ENCODE peak calls at places on chromosomes 2 and 18, in six cellular contexts. One of them, this sample, is unnamed. For H3K4me1, the result is how much of the 10 kb centered on the place peaks cover.

GRCh38 chr2:19864369-19864768 is 37.4 kb downstream of the TTC32 start:
- DNase-seq in Panc1: no peak
- DNase-seq in neuronal stem cell: no peak
- DNase-seq in PC-9: no peak
- DNase-seq in heart left ventricle: no peak
- DNase-seq in body of pancreas: no peak
- DNase-seq in this sample: no peak

GRCh38 chr18:61735564-61736102 is 157.2 kb downstream of the RNF152 start:
- DNase-seq in Panc1: no peak
- DNase-seq in neuronal stem cell: no peak
- DNase-seq in PC-9: no peak
- DNase-seq in heart left ventricle: no peak
- DNase-seq in body of pancreas: peak
- DNase-seq in this sample: no peak

GRCh38 chr2:180006236-180006635 is 861 bp downstream of the CWC22 start:
- DNase-seq in Panc1: no peak
- DNase-seq in neuronal stem cell: no peak
- DNase-seq in PC-9: no peak
- DNase-seq in heart left ventricle: no peak
- DNase-seq in body of pancreas: no peak
- DNase-seq in this sample: no peak

GRCh38 chr2:45945182-45945779 is 293.8 kb downstream of the PRKCE start:
- DNase-seq in Panc1: no peak
- DNase-seq in neuronal stem cell: no peak
- DNase-seq in PC-9: no peak
- DNase-seq in heart left ventricle: no peak
- DNase-seq in body of pancreas: no peak
- DNase-seq in this sample: no peak

GRCh38 chr2:182866095-182866460 is 359 bp downstream of the FRZB start:
- DNase-seq in Panc1: no peak
- DNase-seq in neuronal stem cell: no peak
- DNase-seq in PC-9: no peak
- DNase-seq in heart left ventricle: no peak
- DNase-seq in body of pancreas: no peak
- DNase-seq in this sample: no peak

GRCh38 chr2:61504949-61505348 is 33.2 kb downstream of the XPO1 start:
- DNase-seq in Panc1: no peak
- DNase-seq in neuronal stem cell: no peak
- DNase-seq in PC-9: no peak
- DNase-seq in heart left ventricle: no peak
- DNase-seq in body of pancreas: no peak
- DNase-seq in this sample: no peak

GRCh38 chr2:234289789-234290188 is 207.1 kb downstream of the ARL4C start:
- DNase-seq in Panc1: no peak
- DNase-seq in neuronal stem cell: no peak
- DNase-seq in PC-9: no peak
- DNase-seq in heart left ventricle: no peak
- DNase-seq in body of pancreas: no peak
- DNase-seq in this sample: no peak

GRCh38 chr2:72146357-72147302 is 1.0 kb downstream of the CYP26B1 start:
- DNase-seq in Panc1: no peak
- DNase-seq in neuronal stem cell: no peak
- DNase-seq in PC-9: no peak
- DNase-seq in heart left ventricle: peak
- DNase-seq in body of pancreas: peak
- DNase-seq in this sample: peak

GRCh38 chr2:171598713-171599319 is 76.5 kb downstream of the CYBRD1 start:
- DNase-seq in Panc1: peak
- DNase-seq in neuronal stem cell: peak
- DNase-seq in PC-9: peak
- DNase-seq in heart left ventricle: peak
- DNase-seq in body of pancreas: peak
- DNase-seq in this sample: no peak

GRCh38 chr2:60350791-60351190 is 202.7 kb downstream of the BCL11A start:
- DNase-seq in Panc1: no peak
- DNase-seq in neuronal stem cell: no peak
- DNase-seq in PC-9: no peak
- DNase-seq in heart left ventricle: no peak
- DNase-seq in body of pancreas: no peak
- DNase-seq in this sample: no peak

GRCh38 chr2:101658387-101658786 is 39.1 kb upstream of the MAP4K4 start:
- DNase-seq in Panc1: no peak
- DNase-seq in neuronal stem cell: no peak
- DNase-seq in PC-9: no peak
- DNase-seq in heart left ventricle: no peak
- DNase-seq in body of pancreas: no peak
- DNase-seq in this sample: no peak

GRCh38 chr2:191165190-191165643 is 14.4 kb upstream of the STAT4 start:
- DNase-seq in Panc1: peak
- DNase-seq in neuronal stem cell: peak
- DNase-seq in PC-9: peak
- DNase-seq in heart left ventricle: no peak
- DNase-seq in body of pancreas: peak
- DNase-seq in this sample: no peak

GRCh38 chr2:239261796-239262475 is 138.9 kb downstream of the HDAC4 start:
- DNase-seq in Panc1: no peak
- DNase-seq in neuronal stem cell: no peak
- DNase-seq in PC-9: no peak
- DNase-seq in heart left ventricle: no peak
- DNase-seq in body of pancreas: no peak
- DNase-seq in this sample: no peak

GRCh38 chr18:49521251-49521650 is 34.2 kb upstream of the C18orf32 start:
- DNase-seq in Panc1: no peak
- DNase-seq in neuronal stem cell: no peak
- DNase-seq in PC-9: no peak
- DNase-seq in heart left ventricle: no peak
- DNase-seq in body of pancreas: no peak
- DNase-seq in this sample: no peak

GRCh38 chr2:40230717-40231300 is 221.1 kb downstream of the SLC8A1 start:
- DNase-seq in Panc1: no peak
- DNase-seq in neuronal stem cell: no peak
- DNase-seq in PC-9: no peak
- DNase-seq in heart left ventricle: no peak
- DNase-seq in body of pancreas: no peak
- DNase-seq in this sample: no peak

GRCh38 chr2:152505495-152505906 is 170.5 kb downstream of the FMNL2 start:
- DNase-seq in Panc1: peak
- DNase-seq in neuronal stem cell: no peak
- DNase-seq in PC-9: peak
- DNase-seq in heart left ventricle: peak
- DNase-seq in body of pancreas: peak
- DNase-seq in this sample: no peak

GRCh38 chr2:19355931-19356544 is 2.4 kb downstream of the OSR1 start:
- DNase-seq in Panc1: no peak
- DNase-seq in neuronal stem cell: no peak
- DNase-seq in PC-9: no peak
- DNase-seq in heart left ventricle: no peak
- DNase-seq in body of pancreas: no peak
- DNase-seq in this sample: no peak

GRCh38 chr18:24704921-24705620 is 244.6 kb downstream of the HRH4 start:
- DNase-seq in Panc1: no peak
- DNase-seq in neuronal stem cell: no peak
- DNase-seq in PC-9: no peak
- DNase-seq in heart left ventricle: no peak
- DNase-seq in body of pancreas: no peak
- DNase-seq in this sample: no peak

GRCh38 chr2:97660775-97661417 is 2.9 kb downstream of the ACTR1B start:
- DNase-seq in Panc1: no peak
- DNase-seq in neuronal stem cell: no peak
- DNase-seq in PC-9: no peak
- DNase-seq in heart left ventricle: no peak
- DNase-seq in body of pancreas: no peak
- DNase-seq in this sample: no peak

GRCh38 chr2:3747032-3747654 is 43.8 kb downstream of the DCDC2C start:
- DNase-seq in Panc1: no peak
- DNase-seq in neuronal stem cell: no peak
- DNase-seq in PC-9: no peak
- DNase-seq in heart left ventricle: no peak
- DNase-seq in body of pancreas: no peak
- DNase-seq in this sample: no peak

GRCh38 chr2:48107326-48107925 is 201.1 kb upstream of the FBXO11 start:
- DNase-seq in Panc1: peak
- DNase-seq in neuronal stem cell: no peak
- DNase-seq in PC-9: peak
- DNase-seq in heart left ventricle: no peak
- DNase-seq in body of pancreas: no peak
- DNase-seq in this sample: no peak

GRCh38 chr2:27966466-27966865 is 75.9 kb downstream of the BABAM2 start:
- DNase-seq in Panc1: no peak
- DNase-seq in neuronal stem cell: no peak
- DNase-seq in PC-9: no peak
- DNase-seq in heart left ventricle: peak
- DNase-seq in body of pancreas: peak
- DNase-seq in this sample: no peak

GRCh38 chr2:60247471-60247870 is 306.0 kb downstream of the BCL11A start:
- DNase-seq in Panc1: no peak
- DNase-seq in neuronal stem cell: peak
- DNase-seq in PC-9: no peak
- DNase-seq in heart left ventricle: no peak
- DNase-seq in body of pancreas: no peak
- DNase-seq in this sample: no peak

GRCh38 chr18:23943104-23943503 is 71.5 kb upstream of the TTC39C start:
- DNase-seq in Panc1: no peak
- DNase-seq in neuronal stem cell: no peak
- DNase-seq in PC-9: no peak
- DNase-seq in heart left ventricle: no peak
- DNase-seq in body of pancreas: no peak
- DNase-seq in this sample: no peak

GRCh38 chr2:98324181-98324580 is 22.1 kb upstream of the CNGA3 start:
- DNase-seq in Panc1: no peak
- DNase-seq in neuronal stem cell: no peak
- DNase-seq in PC-9: no peak
- DNase-seq in heart left ventricle: no peak
- DNase-seq in body of pancreas: no peak
- DNase-seq in this sample: no peak

GRCh38 chr2:230441188-230441897 is 25.3 kb downstream of the SP100 start:
- DNase-seq in Panc1: no peak
- DNase-seq in neuronal stem cell: no peak
- DNase-seq in PC-9: no peak
- DNase-seq in heart left ventricle: no peak
- DNase-seq in body of pancreas: peak
- DNase-seq in this sample: no peak

GRCh38 chr2:130901061-130901460 is 64.3 kb downstream of the ARHGEF4 start:
- DNase-seq in Panc1: no peak
- DNase-seq in neuronal stem cell: no peak
- DNase-seq in PC-9: no peak
- DNase-seq in heart left ventricle: no peak
- DNase-seq in body of pancreas: no peak
- DNase-seq in this sample: no peak

GRCh38 chr2:109438773-109439191 is 175.0 kb downstream of the SEPTIN10 start:
- DNase-seq in Panc1: no peak
- DNase-seq in neuronal stem cell: no peak
- DNase-seq in PC-9: peak
- DNase-seq in heart left ventricle: peak
- DNase-seq in body of pancreas: peak
- DNase-seq in this sample: peak

DNA sequence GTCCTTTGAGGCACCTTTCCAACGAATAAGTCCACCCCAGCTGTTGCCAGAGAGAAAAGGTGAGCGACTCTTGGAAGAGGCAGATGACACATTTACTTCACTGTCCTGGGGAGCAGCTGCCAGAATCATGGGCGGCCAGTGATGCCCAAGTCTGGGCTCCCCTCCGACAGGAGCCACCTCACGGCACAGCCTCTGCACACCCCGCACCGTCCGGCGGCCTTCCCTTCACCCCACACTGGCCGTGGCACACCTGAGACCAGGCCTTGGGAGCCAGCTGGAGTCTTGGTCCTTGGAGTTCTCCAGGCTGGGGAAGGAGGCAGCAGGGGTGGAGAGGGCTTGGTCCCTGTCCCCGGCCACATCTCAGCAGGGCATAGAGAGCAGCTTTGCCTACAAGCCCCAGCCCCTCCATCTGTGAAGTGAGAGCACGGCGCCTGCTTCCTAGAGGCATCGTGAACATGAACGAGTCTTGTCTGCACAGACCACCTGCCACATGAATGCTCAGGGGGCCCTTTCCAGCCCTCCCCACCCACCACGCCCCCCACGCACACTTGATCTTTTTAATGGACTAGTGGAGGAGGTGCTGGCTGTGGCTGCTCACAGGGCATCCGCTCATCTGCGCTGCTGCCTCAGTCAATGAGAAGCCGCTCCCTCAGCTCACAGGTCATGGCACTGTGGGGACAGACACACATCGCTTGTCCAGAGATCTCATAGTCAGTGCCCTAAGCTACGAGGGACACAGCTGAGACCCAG is 400.2 kb upstream of the MYT1L start:
- DNase-seq in Panc1: no peak
- DNase-seq in neuronal stem cell: no peak
- DNase-seq in PC-9: no peak
- DNase-seq in heart left ventricle: no peak
- DNase-seq in body of pancreas: no peak
- DNase-seq in this sample: no peak
- H3K4me1 ChIP-seq in Panc1: under half
- H3K4me1 ChIP-seq in neuronal stem cell: under half
- H3K4me1 ChIP-seq in PC-9: under half
- H3K4me1 ChIP-seq in heart left ventricle: under half
- H3K4me1 ChIP-seq in body of pancreas: under half
- H3K4me1 ChIP-seq in this sample: under half

GRCh38 chr18:60277855-60278480 is 94.6 kb downstream of the MC4R start:
- DNase-seq in Panc1: no peak
- DNase-seq in neuronal stem cell: no peak
- DNase-seq in PC-9: no peak
- DNase-seq in heart left ventricle: no peak
- DNase-seq in body of pancreas: no peak
- DNase-seq in this sample: no peak
- H3K4me1 ChIP-seq in Panc1: under half
- H3K4me1 ChIP-seq in neuronal stem cell: under half
- H3K4me1 ChIP-seq in PC-9: under half
- H3K4me1 ChIP-seq in heart left ventricle: under half
- H3K4me1 ChIP-seq in body of pancreas: under half
- H3K4me1 ChIP-seq in this sample: under half

GRCh38 chr2:104344985-104345384 is 508.9 kb upstream of the POU3F3 start:
- DNase-seq in Panc1: no peak
- DNase-seq in neuronal stem cell: no peak
- DNase-seq in PC-9: no peak
- DNase-seq in heart left ventricle: no peak
- DNase-seq in body of pancreas: no peak
- DNase-seq in this sample: no peak
- H3K4me1 ChIP-seq in Panc1: under half
- H3K4me1 ChIP-seq in neuronal stem cell: under half
- H3K4me1 ChIP-seq in PC-9: under half
- H3K4me1 ChIP-seq in heart left ventricle: under half
- H3K4me1 ChIP-seq in body of pancreas: under half
- H3K4me1 ChIP-seq in this sample: under half

GRCh38 chr2:42053791-42054656 is 6.2 kb downstream of the PKDCC start:
- DNase-seq in Panc1: no peak
- DNase-seq in neuronal stem cell: no peak
- DNase-seq in PC-9: no peak
- DNase-seq in heart left ventricle: peak
- DNase-seq in body of pancreas: no peak
- DNase-seq in this sample: peak
- H3K4me1 ChIP-seq in Panc1: half or more
- H3K4me1 ChIP-seq in neuronal stem cell: half or more
- H3K4me1 ChIP-seq in PC-9: under half
- H3K4me1 ChIP-seq in heart left ventricle: half or more
- H3K4me1 ChIP-seq in body of pancreas: half or more
- H3K4me1 ChIP-seq in this sample: half or more

DNA sequence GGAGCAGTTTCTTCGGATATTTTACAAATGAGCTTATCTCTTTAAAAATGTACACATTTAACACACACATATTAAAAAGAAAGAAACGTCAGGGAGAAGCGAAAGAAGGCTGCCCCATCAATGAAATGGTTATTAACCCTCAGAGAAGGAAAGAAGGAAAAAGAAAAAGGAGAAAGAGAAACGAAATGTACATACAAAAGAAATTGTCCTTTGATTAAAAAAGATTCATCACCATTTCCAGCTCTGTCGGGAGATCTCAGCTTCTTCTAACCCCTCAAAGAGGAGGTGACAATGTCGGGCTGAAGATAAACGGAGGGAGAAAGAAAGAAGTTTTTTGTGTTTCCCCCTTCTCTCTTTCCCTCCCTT is 1.5 kb downstream of the IKZF2 start:
- DNase-seq in Panc1: no peak
- DNase-seq in neuronal stem cell: peak
- DNase-seq in PC-9: no peak
- DNase-seq in heart left ventricle: no peak
- DNase-seq in body of pancreas: no peak
- DNase-seq in this sample: no peak
- H3K4me1 ChIP-seq in Panc1: under half
- H3K4me1 ChIP-seq in neuronal stem cell: under half
- H3K4me1 ChIP-seq in PC-9: under half
- H3K4me1 ChIP-seq in heart left ventricle: under half
- H3K4me1 ChIP-seq in body of pancreas: under half
- H3K4me1 ChIP-seq in this sample: half or more

This sample was measured in left ventricle myocardium inferior.